ENCODE peak calls at places on chromosomes 16 and 17, in seven cellular contexts. I, J, A, O, S, G and N are unnamed samples.

GRCh38 chr17:8991514-8992285 is 26.2 kb upstream of the PIK3R5 start:
- DNase-seq in I (peak), J (peak), A (peak), O (peak), S (peak), G (peak), N (peak)

GRCh38 chr17:62617894-62618472 is 9.5 kb upstream of the MRC2 start:
- DNase-seq in I (no peak), J (no peak), A (no peak), O (peak), S (no peak), G (no peak), N (no peak)

GRCh38 chr16:29226782-29227181 is 179.7 kb downstream of the NPIPB11 start:
- DNase-seq in I (no peak), J (no peak), A (no peak), O (no peak), S (no peak), G (no peak), N (no peak)

GRCh38 chr17:30244853-30245385 is 9.4 kb upstream of the SLC6A4 start:
- DNase-seq in I (no peak), J (no peak), A (no peak), O (peak), S (no peak), G (no peak), N (no peak)

GRCh38 chr16:75025766-75026165 is 26.9 kb downstream of the ZNRF1 start:
- DNase-seq in I (no peak), J (no peak), A (no peak), O (peak), S (no peak), G (no peak), N (no peak)

GRCh38 chr16:69105501-69106361 is at the start of gene HAS3:
- DNase-seq in I (peak), J (peak), A (peak), O (peak), S (peak), G (peak), N (peak)

GRCh38 chr17:39261286-39261685 is 35.5 kb upstream of the STAC2 start:
- DNase-seq in I (no peak), J (peak), A (peak), O (no peak), S (peak), G (no peak), N (no peak)

GRCh38 chr17:55677449-55677848 is 45.2 kb downstream of the TMEM100 start:
- DNase-seq in I (no peak), J (no peak), A (no peak), O (no peak), S (no peak), G (no peak), N (no peak)

GRCh38 chr16:65285128-65286120 is 163.6 kb upstream of the CDH11 start:
- DNase-seq in I (no peak), J (no peak), A (no peak), O (peak), S (no peak), G (peak), N (no peak)

GRCh38 chr17:58521680-58522079 is 7.2 kb upstream of the MTMR4 start:
- DNase-seq in I (no peak), J (no peak), A (no peak), O (no peak), S (no peak), G (no peak), N (no peak)